ENCODE peak calls at places on chromosomes 13 and 19, in four cellular contexts. X is Peyer's patch, E is heart right ventricle, A is heart left ventricle. P is an unnamed sample.

GRCh38 chr13:111219306-111219705 is 101.1 kb upstream of the TEX29 start:
- DNase-seq in X (no peak), E (no peak), A (no peak), P (no peak)

GRCh38 chr19:7920520-7921301 is 573 bp downstream of the SNAPC2 start:
- DNase-seq in X (peak), E (peak), A (peak), P (peak)

GRCh38 chr19:18605546-18606280 is 886 bp downstream of the CRLF1 start:
- DNase-seq in X (no peak), E (no peak), A (no peak), P (peak)

GRCh38 chr13:113917523-113918371 is 53.9 kb upstream of the GAS6 start:
- DNase-seq in X (no peak), E (no peak), A (peak), P (no peak)

GRCh38 chr13:90562388-90562787 is 785.1 kb upstream of the MIR17HG start:
- DNase-seq in X (no peak), E (no peak), A (no peak), P (no peak)

GRCh38 chr13:57017357-57017756 is 123.4 kb upstream of the PRR20A start:
- DNase-seq in X (no peak), E (no peak), A (no peak), P (no peak)

GRCh38 chr19:18304194-18304495 is 18.7 kb downstream of the LSM4 start:
- DNase-seq in X (no peak), E (peak), A (peak), P (no peak)

GRCh38 chr13:44455781-44456180 is 82.2 kb downstream of the SERP2 start:
- DNase-seq in X (no peak), E (no peak), A (no peak), P (no peak)

GRCh38 chr19:41172297-41173164 is 20.5 kb upstream of the CYP2S1 start:
- DNase-seq in X (no peak), E (no peak), A (peak), P (no peak)

GRCh38 chr13:49112782-49113525 is 107.2 kb upstream of the MLNR start:
- DNase-seq in X (no peak), E (no peak), A (no peak), P (no peak)

GRCh38 chr19:21434967-21435544 is 38.1 kb downstream of the ZNF493 start:
- DNase-seq in X (no peak), E (no peak), A (no peak), P (no peak)

GRCh38 chr13:65911546-65912193 is 1318.5 kb downstream of the PCDH9 start:
- DNase-seq in X (no peak), E (no peak), A (no peak), P (no peak)

GRCh38 chr13:79990048-79990447 is 350.9 kb downstream of the SPRY2 start:
- DNase-seq in X (no peak), E (no peak), A (no peak), P (no peak)

GRCh38 chr13:90696656-90697055 is 650.8 kb upstream of the MIR17HG start:
- DNase-seq in X (no peak), E (no peak), A (no peak), P (no peak)

GRCh38 chr13:63864171-63864902 is 2448.7 kb upstream of the PCDH20 start:
- DNase-seq in X (no peak), E (no peak), A (no peak), P (no peak)

GRCh38 chr13:30355405-30355741 is 48.0 kb upstream of the KATNAL1 start:
- DNase-seq in X (peak), E (peak), A (no peak), P (peak)
- TF ChIP-seq CTCF in X (peak), E (peak), A (peak), P (peak)

DNA sequence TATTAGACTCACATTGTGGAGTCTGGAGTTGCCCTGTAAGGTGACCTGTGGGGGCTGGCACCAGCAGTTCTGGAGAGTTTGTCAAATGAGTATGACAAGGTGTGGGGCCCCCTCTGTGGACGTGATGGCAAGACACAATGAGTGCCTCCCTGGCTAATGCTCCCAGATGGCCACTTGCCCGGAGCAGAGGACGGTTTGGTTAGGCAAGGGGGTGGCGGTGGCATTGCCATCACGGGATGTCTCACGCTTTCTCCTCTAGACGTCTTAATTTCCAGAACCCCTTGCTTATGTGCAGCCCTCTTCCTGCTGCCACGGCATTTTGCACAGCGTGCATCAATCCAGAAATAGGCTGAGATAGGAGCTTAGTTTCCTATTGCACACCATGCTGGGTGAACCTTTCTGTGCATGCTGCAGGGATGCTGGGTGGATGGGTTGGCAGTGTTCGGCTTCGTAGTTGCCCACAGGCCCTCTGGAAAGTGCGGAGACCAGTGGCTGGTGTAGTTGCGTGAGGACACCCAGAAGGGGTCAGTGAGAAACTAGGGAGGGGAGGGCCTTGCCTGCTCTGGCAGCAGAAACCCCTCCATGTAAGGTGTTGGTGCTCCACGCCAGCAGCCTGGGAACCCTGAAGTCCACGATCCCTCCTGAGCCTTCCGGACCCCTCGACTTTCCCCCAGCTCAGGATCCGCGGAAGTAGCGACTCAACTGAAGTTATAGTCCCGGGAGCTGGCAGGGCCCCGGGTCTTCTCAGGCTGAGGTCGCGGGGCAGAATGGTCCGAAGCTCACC is 18.1 kb upstream of the LRP3 start:
- DNase-seq in X (no peak), E (no peak), A (no peak), P (no peak)
- TF ChIP-seq CTCF in X (no peak), E (no peak), A (no peak), P (no peak)

DNA sequence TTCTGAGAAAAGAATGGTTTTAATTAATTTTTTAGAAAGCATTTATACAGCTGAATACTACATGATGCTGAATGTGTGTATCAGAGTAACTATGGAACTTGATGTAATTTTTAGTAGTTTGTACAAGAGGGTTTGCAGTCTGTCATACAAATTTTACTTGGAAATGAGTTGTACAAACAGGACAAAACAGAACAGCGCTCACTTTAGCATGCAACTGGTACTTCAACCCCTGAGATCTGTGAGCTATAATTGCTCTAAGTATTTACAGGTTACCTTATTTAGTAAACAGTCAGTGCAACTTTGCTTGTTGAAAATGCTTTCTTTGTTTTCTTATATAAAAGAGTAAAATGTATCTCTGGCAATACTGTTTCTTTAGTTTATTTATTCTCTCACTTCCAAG is 719 bp downstream of the TNFRSF19 start:
- DNase-seq in X (no peak), E (no peak), A (no peak), P (no peak)
- TF ChIP-seq CTCF in X (no peak), E (peak), A (peak), P (peak)

GRCh38 chr19:57192064-57192395 is 730 bp downstream of the ZNF264 start:
- DNase-seq in X (no peak), E (no peak), A (no peak), P (peak)

GRCh38 chr19:57191141-57192063 is at the start of gene ZNF264:
- DNase-seq in X (peak), E (peak), A (peak), P (peak)

GRCh38 chr19:57190301-57190700 is 999 bp upstream of the ZNF264 start:
- DNase-seq in X (no peak), E (no peak), A (no peak), P (no peak)

DNA sequence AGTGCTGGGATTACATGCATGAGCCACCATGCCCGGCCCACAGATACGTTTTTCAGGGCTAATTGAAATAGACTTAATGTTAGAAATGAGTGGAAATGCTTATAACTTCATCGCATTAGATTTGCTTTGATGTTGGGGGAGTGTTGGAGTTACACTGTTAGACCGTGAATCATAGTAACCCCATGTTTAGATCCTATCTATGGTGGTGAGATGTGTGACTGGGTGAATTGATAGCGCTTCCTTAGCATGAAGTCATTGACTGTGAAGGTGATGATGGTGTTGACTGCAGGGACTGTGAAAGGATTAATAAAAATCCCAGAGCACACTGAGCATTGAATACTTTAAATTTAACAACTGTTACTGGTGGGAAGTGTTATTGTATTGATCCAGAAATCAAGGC is 1.7 kb downstream of the ZNF264 start:
- DNase-seq in X (no peak), E (no peak), A (no peak), P (no peak)
- TF ChIP-seq CTCF in X (no peak), E (no peak), A (no peak), P (no peak)

GRCh38 chr13:45718992-45719391 is 16.9 kb downstream of the CBY2 start:
- DNase-seq in X (no peak), E (no peak), A (no peak), P (no peak)

GRCh38 chr13:45715351-45715750 is 13.2 kb downstream of the CBY2 start:
- DNase-seq in X (no peak), E (no peak), A (no peak), P (no peak)

GRCh38 chr13:45721203-45721731 is 19.1 kb downstream of the CBY2 start:
- DNase-seq in X (no peak), E (no peak), A (no peak), P (no peak)

GRCh38 chr13:45717324-45717723 is 15.2 kb downstream of the CBY2 start:
- DNase-seq in X (no peak), E (no peak), A (no peak), P (no peak)

GRCh38 chr13:45718063-45718462 is 15.9 kb downstream of the CBY2 start:
- DNase-seq in X (no peak), E (no peak), A (no peak), P (no peak)
- TF ChIP-seq CTCF in X (no peak), E (no peak), A (no peak), P (peak)

GRCh38 chr19:38385804-38386257 is 2.0 kb downstream of the GGN start:
- DNase-seq in X (no peak), E (no peak), A (peak), P (no peak)

GRCh38 chr19:38383743-38384142 is 4.1 kb downstream of the GGN start:
- DNase-seq in X (no peak), E (no peak), A (no peak), P (no peak)

GRCh38 chr19:38384209-38385027 is 3.4 kb downstream of the GGN start:
- DNase-seq in X (no peak), E (no peak), A (no peak), P (no peak)

GRCh38 chr19:38386300-38386967 is 1.4 kb downstream of the GGN start:
- DNase-seq in X (no peak), E (no peak), A (peak), P (no peak)

GRCh38 chr19:38385057-38385803 is 2.6 kb downstream of the GGN start:
- DNase-seq in X (no peak), E (no peak), A (peak), P (no peak)
- TF ChIP-seq CTCF in X (no peak), E (no peak), A (no peak), P (peak)

GRCh38 chr19:30733826-30734550 is 361.8 kb downstream of the ZNF536 start:
- DNase-seq in X (no peak), E (no peak), A (no peak), P (peak)
- TF ChIP-seq CTCF in X (no peak), E (peak), A (no peak), P (no peak)